ENCODE peak calls at places on chromosomes 3 and 15, in seven cellular contexts. C is H1, G is GM12891, E is K562, V is HepG2, H is GM12878, Z is SK-N-SH. Y is an unnamed sample.

GRCh38 chr15:99098991-99099390 is 5.9 kb upstream of the SYNM start:
- DNase-seq in C (no peak), G (no peak), E (no peak), V (no peak), H (no peak), Z (no peak), Y (no peak)

GRCh38 chr15:101535170-101535902 is 45.8 kb upstream of the PCSK6 start:
- DNase-seq in C (no peak), G (no peak), E (no peak), V (no peak), H (no peak), Z (peak), Y (no peak)

GRCh38 chr15:81410318-81410753 is 36.3 kb upstream of the TMC3 start:
- DNase-seq in C (peak), G (peak), E (no peak), V (peak), H (no peak), Z (peak), Y (no peak)

GRCh38 chr15:47415539-47415971 is 301.8 kb upstream of the SEMA6D start:
- DNase-seq in C (no peak), G (no peak), E (no peak), V (peak), H (no peak), Z (no peak), Y (no peak)

GRCh38 chr3:27590437-27591320 is 106.5 kb upstream of the SLC4A7 start:
- DNase-seq in C (no peak), G (no peak), E (no peak), V (no peak), H (no peak), Z (no peak), Y (no peak)

GRCh38 chr3:62597481-62597880 is 224.1 kb upstream of the FEZF2 start:
- DNase-seq in C (no peak), G (no peak), E (no peak), V (no peak), H (no peak), Z (no peak), Y (no peak)

GRCh38 chr3:72270072-72270611 is 485.2 kb upstream of the PROK2 start:
- DNase-seq in C (no peak), G (no peak), E (peak), V (peak), H (no peak), Z (no peak), Y (no peak)

GRCh38 chr3:37990527-37990926 is at the start of gene VILL:
- DNase-seq in C (no peak), G (no peak), E (no peak), V (no peak), H (no peak), Z (no peak), Y (no peak)

GRCh38 chr3:149954812-149955211 is 15.9 kb downstream of the PFN2 start:
- DNase-seq in C (no peak), G (no peak), E (no peak), V (no peak), H (no peak), Z (peak), Y (no peak)

GRCh38 chr3:113245775-113246174 is 34.4 kb downstream of the BOC start:
- DNase-seq in C (no peak), G (no peak), E (no peak), V (no peak), H (no peak), Z (no peak), Y (no peak)

GRCh38 chr3:44981220-44981619 is 5.2 kb downstream of the EXOSC7 start:
- DNase-seq in C (no peak), G (no peak), E (no peak), V (no peak), H (no peak), Z (no peak), Y (no peak)

GRCh38 chr15:40333922-40334492 is 6.7 kb downstream of the CCDC9B start:
- DNase-seq in C (no peak), G (no peak), E (no peak), V (no peak), H (no peak), Z (no peak), Y (no peak)

GRCh38 chr3:132432639-132433038 is 15.3 kb downstream of the DNAJC13 start:
- DNase-seq in C (no peak), G (no peak), E (peak), V (no peak), H (no peak), Z (peak), Y (no peak)

GRCh38 chr15:80264031-80264430 is 12.0 kb upstream of the CTXND1 start:
- DNase-seq in C (no peak), G (no peak), E (peak), V (no peak), H (no peak), Z (no peak), Y (no peak)

GRCh38 chr3:194397757-194398312 is 1.2 kb downstream of the GP5 start:
- DNase-seq in C (no peak), G (no peak), E (no peak), V (no peak), H (no peak), Z (no peak), Y (no peak)

GRCh38 chr3:160402249-160403027 is 3.0 kb downstream of the SMC4 start:
- DNase-seq in C (no peak), G (no peak), E (no peak), V (no peak), H (no peak), Z (no peak), Y (no peak)

GRCh38 chr15:65329991-65330735 is 25.7 kb downstream of the RNU5B-1 start:
- DNase-seq in C (no peak), G (no peak), E (no peak), V (no peak), H (no peak), Z (peak), Y (no peak)

GRCh38 chr15:73915085-73915484 is 11.2 kb upstream of the LOXL1 start:
- DNase-seq in C (no peak), G (no peak), E (no peak), V (no peak), H (no peak), Z (no peak), Y (no peak)

GRCh38 chr3:71949403-71949802 is 164.5 kb upstream of the PROK2 start:
- DNase-seq in C (no peak), G (no peak), E (no peak), V (no peak), H (no peak), Z (no peak), Y (no peak)

GRCh38 chr3:65785065-65785645 is 253.6 kb downstream of the MAGI1 start:
- DNase-seq in C (no peak), G (peak), E (peak), V (peak), H (no peak), Z (peak), Y (no peak)

GRCh38 chr3:9809615-9810356 is at the start of gene TTLL3:
- DNase-seq in C (no peak), G (peak), E (peak), V (no peak), H (no peak), Z (peak), Y (peak)
- TF ChIP-seq TAF1 in C (peak), G (peak), E (no peak), V (no peak), H (peak), Z (peak), Y (no peak)

DNA sequence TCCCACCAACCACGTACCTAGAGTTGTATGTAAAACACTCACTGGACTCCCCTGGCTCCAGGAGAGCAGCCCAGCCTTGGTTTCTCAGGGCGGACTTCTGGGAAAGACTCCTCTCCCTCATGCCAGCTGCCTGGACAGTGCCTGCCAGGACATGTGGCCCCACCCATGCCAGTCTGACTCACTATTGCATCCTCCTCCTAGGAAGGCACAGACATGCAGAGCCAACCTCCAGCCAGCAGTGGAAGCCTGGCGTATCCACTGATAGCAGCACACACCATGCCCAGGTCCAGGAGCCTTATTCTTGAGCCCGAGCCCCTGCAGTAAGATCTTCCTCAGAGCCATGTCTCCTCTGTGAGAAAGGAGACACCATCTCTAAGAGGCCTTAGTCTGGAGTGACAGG is 8.6 kb downstream of the PKM start:
- DNase-seq in C (no peak), G (no peak), E (no peak), V (no peak), H (no peak), Z (no peak), Y (no peak)
- TF ChIP-seq POLR2AphosphoS5 in C (no peak), G (peak), E (no peak), V (peak), H (no peak), Z (peak), Y (peak)

DNA sequence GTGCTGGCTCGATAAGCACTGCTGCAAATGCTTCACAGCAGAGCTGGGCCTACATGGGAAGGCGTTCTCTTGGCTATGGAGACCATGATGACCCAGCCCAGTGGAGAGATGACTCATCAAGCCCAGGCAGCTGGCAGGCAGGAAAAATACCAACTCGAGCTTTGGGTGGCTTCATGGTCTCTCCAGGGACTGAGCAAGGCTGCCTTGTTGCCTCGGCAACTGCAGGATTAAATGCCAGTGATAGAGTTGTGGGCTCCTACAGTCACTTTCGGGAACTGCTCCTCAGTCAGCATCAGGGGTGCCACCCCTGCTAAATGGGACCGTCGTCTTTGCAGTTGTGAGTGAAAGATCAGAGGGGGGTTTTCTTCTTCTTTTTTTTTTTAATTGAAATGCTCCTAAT is 54.6 kb upstream of the MYZAP start:
- DNase-seq in C (no peak), G (no peak), E (no peak), V (peak), H (no peak), Z (no peak), Y (no peak)
- TF ChIP-seq TAF1 in C (no peak), G (no peak), E (no peak), V (no peak), H (no peak), Z (no peak), Y (no peak)

GRCh38 chr15:33026614-33027013 is 167.9 kb downstream of the FMN1 start:
- DNase-seq in C (no peak), G (no peak), E (no peak), V (no peak), H (no peak), Z (no peak), Y (no peak)
- TF ChIP-seq POLR2AphosphoS5 in C (no peak), G (no peak), E (no peak), V (no peak), H (no peak), Z (no peak), Y (no peak)

GRCh38 chr3:12663311-12663935 is 494 bp downstream of the RAF1 start:
- DNase-seq in C (no peak), G (no peak), E (peak), V (no peak), H (no peak), Z (peak), Y (no peak)
- TF ChIP-seq TAF1 in C (no peak), G (no peak), E (no peak), V (no peak), H (no peak), Z (no peak), Y (no peak)

GRCh38 chr3:107044587-107045119 is 332.6 kb upstream of the CCDC54 start:
- DNase-seq in C (no peak), G (no peak), E (no peak), V (no peak), H (no peak), Z (no peak), Y (no peak)
- TF ChIP-seq POLR2AphosphoS5 in C (no peak), G (no peak), E (no peak), V (no peak), H (no peak), Z (no peak), Y (no peak)

DNA sequence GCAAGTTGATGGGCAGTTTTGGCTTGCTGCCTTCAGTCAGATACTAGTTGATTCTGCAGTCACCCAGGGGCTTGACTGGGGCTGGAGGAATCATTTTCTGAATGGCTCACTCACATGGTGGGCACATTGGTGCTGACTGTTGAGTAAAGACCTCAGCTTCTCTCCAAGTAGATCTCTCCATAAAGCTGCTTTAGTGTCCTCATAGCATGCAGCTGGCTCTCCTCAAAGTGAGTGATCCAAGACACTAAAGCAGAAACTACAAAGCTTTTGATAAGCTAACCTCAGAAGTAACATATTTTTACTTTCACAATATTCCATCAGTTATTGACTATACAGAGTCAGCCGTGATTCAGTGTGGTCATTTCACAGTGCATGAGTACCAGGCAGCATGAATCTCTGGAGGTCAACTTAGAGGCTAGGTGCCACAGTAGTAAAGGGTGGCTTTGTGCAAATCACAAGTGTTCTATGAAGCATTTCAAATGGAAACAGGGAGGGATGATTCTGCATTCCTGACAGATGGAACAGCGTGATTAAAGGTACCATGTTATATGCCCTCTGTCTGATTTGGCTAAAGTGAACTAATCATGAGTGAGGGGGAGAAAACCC is 24.3 kb upstream of the ATP8B4 start:
- DNase-seq in C (no peak), G (no peak), E (no peak), V (no peak), H (no peak), Z (no peak), Y (no peak)
- TF ChIP-seq TAF1 in C (no peak), G (no peak), E (no peak), V (no peak), H (no peak), Z (no peak), Y (no peak)

GRCh38 chr15:66657062-66658020 is 44.7 kb upstream of the SMAD6 start:
- DNase-seq in C (no peak), G (no peak), E (no peak), V (no peak), H (no peak), Z (peak), Y (no peak)
- TF ChIP-seq POLR2AphosphoS5 in C (no peak), G (no peak), E (peak), V (no peak), H (no peak), Z (no peak), Y (no peak)

Y was measured in GM12892.